ENCODE peak calls at places on chromosomes 11 and 22, in eight cellular contexts. One of them, this sample, is unnamed.

GRCh38 chr22:47846206-47846605 is 1083.8 kb downstream of the TBC1D22A start:
- DNase-seq in AG10803: no peak
- DNase-seq in tibial nerve: no peak
- DNase-seq in CD4-positive, alpha-beta T cell: no peak
- DNase-seq in HCT116: no peak
- DNase-seq in glutamatergic neuron: no peak
- DNase-seq in cardiac muscle cell: no peak
- DNase-seq in AG04449: no peak
- DNase-seq in this sample: no peak

GRCh38 chr11:17351510-17352176 is at the start of gene NCR3LG1:
- DNase-seq in AG10803: peak
- DNase-seq in tibial nerve: peak
- DNase-seq in CD4-positive, alpha-beta T cell: peak
- DNase-seq in HCT116: no peak
- DNase-seq in glutamatergic neuron: peak
- DNase-seq in cardiac muscle cell: peak
- DNase-seq in AG04449: no peak
- DNase-seq in this sample: peak

GRCh38 chr11:94897330-94897768 is 76.0 kb downstream of the CWC15 start:
- DNase-seq in AG10803: peak
- DNase-seq in tibial nerve: peak
- DNase-seq in CD4-positive, alpha-beta T cell: peak
- DNase-seq in HCT116: peak
- DNase-seq in glutamatergic neuron: peak
- DNase-seq in cardiac muscle cell: peak
- DNase-seq in AG04449: no peak
- DNase-seq in this sample: peak

GRCh38 chr11:34653851-34654490 is 33.1 kb downstream of the EHF start:
- DNase-seq in AG10803: peak
- DNase-seq in tibial nerve: no peak
- DNase-seq in CD4-positive, alpha-beta T cell: no peak
- DNase-seq in HCT116: peak
- DNase-seq in glutamatergic neuron: no peak
- DNase-seq in cardiac muscle cell: no peak
- DNase-seq in AG04449: peak
- DNase-seq in this sample: no peak

GRCh38 chr11:15801616-15802015 is 554.7 kb downstream of the SOX6 start:
- DNase-seq in AG10803: peak
- DNase-seq in tibial nerve: no peak
- DNase-seq in CD4-positive, alpha-beta T cell: no peak
- DNase-seq in HCT116: no peak
- DNase-seq in glutamatergic neuron: no peak
- DNase-seq in cardiac muscle cell: peak
- DNase-seq in AG04449: no peak
- DNase-seq in this sample: no peak

GRCh38 chr11:128694618-128695481 is 978 bp downstream of the FLI1 start:
- DNase-seq in AG10803: no peak
- DNase-seq in tibial nerve: no peak
- DNase-seq in CD4-positive, alpha-beta T cell: no peak
- DNase-seq in HCT116: no peak
- DNase-seq in glutamatergic neuron: peak
- DNase-seq in cardiac muscle cell: peak
- DNase-seq in AG04449: no peak
- DNase-seq in this sample: peak

GRCh38 chr11:119030029-119030328 is 698 bp downstream of the SLC37A4 start:
- DNase-seq in AG10803: no peak
- DNase-seq in tibial nerve: no peak
- DNase-seq in CD4-positive, alpha-beta T cell: no peak
- DNase-seq in HCT116: no peak
- DNase-seq in glutamatergic neuron: no peak
- DNase-seq in cardiac muscle cell: no peak
- DNase-seq in AG04449: no peak
- DNase-seq in this sample: peak

GRCh38 chr11:72723508-72723907 is 28.7 kb downstream of the ARAP1 start:
- DNase-seq in AG10803: no peak
- DNase-seq in tibial nerve: no peak
- DNase-seq in CD4-positive, alpha-beta T cell: no peak
- DNase-seq in HCT116: no peak
- DNase-seq in glutamatergic neuron: no peak
- DNase-seq in cardiac muscle cell: no peak
- DNase-seq in AG04449: no peak
- DNase-seq in this sample: no peak

GRCh38 chr11:97514446-97514845 is 1124.6 kb downstream of the JRKL start:
- DNase-seq in AG10803: no peak
- DNase-seq in tibial nerve: no peak
- DNase-seq in CD4-positive, alpha-beta T cell: no peak
- DNase-seq in HCT116: no peak
- DNase-seq in glutamatergic neuron: no peak
- DNase-seq in cardiac muscle cell: peak
- DNase-seq in AG04449: no peak
- DNase-seq in this sample: no peak

GRCh38 chr22:44682556-44683168 is 19.3 kb upstream of the PRR5 start:
- DNase-seq in AG10803: no peak
- DNase-seq in tibial nerve: no peak
- DNase-seq in CD4-positive, alpha-beta T cell: no peak
- DNase-seq in HCT116: no peak
- DNase-seq in glutamatergic neuron: no peak
- DNase-seq in cardiac muscle cell: no peak
- DNase-seq in AG04449: no peak
- DNase-seq in this sample: no peak

GRCh38 chr11:122140535-122140934 is 24.5 kb upstream of the BLID start:
- DNase-seq in AG10803: peak
- DNase-seq in tibial nerve: no peak
- DNase-seq in CD4-positive, alpha-beta T cell: no peak
- DNase-seq in HCT116: no peak
- DNase-seq in glutamatergic neuron: no peak
- DNase-seq in cardiac muscle cell: no peak
- DNase-seq in AG04449: peak
- DNase-seq in this sample: no peak

GRCh38 chr22:47134222-47134621 is 371.8 kb downstream of the TBC1D22A start:
- DNase-seq in AG10803: no peak
- DNase-seq in tibial nerve: no peak
- DNase-seq in CD4-positive, alpha-beta T cell: no peak
- DNase-seq in HCT116: no peak
- DNase-seq in glutamatergic neuron: no peak
- DNase-seq in cardiac muscle cell: no peak
- DNase-seq in AG04449: no peak
- DNase-seq in this sample: no peak

GRCh38 chr11:69666752-69667536 is 8.2 kb downstream of the LTO1 start:
- DNase-seq in AG10803: no peak
- DNase-seq in tibial nerve: no peak
- DNase-seq in CD4-positive, alpha-beta T cell: no peak
- DNase-seq in HCT116: no peak
- DNase-seq in glutamatergic neuron: no peak
- DNase-seq in cardiac muscle cell: no peak
- DNase-seq in AG04449: no peak
- DNase-seq in this sample: peak

GRCh38 chr11:82899191-82899820 is 924 bp downstream of the PRCP start:
- DNase-seq in AG10803: no peak
- DNase-seq in tibial nerve: no peak
- DNase-seq in CD4-positive, alpha-beta T cell: no peak
- DNase-seq in HCT116: no peak
- DNase-seq in glutamatergic neuron: no peak
- DNase-seq in cardiac muscle cell: no peak
- DNase-seq in AG04449: no peak
- DNase-seq in this sample: no peak

GRCh38 chr11:58579192-58580129 is 598 bp downstream of the ZFP91 start:
- DNase-seq in AG10803: peak
- DNase-seq in tibial nerve: peak
- DNase-seq in CD4-positive, alpha-beta T cell: peak
- DNase-seq in HCT116: peak
- DNase-seq in glutamatergic neuron: peak
- DNase-seq in cardiac muscle cell: peak
- DNase-seq in AG04449: no peak
- DNase-seq in this sample: peak

GRCh38 chr22:22892096-22893052 is 4.8 kb downstream of the IGLL5 start:
- DNase-seq in AG10803: no peak
- DNase-seq in tibial nerve: no peak
- DNase-seq in CD4-positive, alpha-beta T cell: no peak
- DNase-seq in HCT116: no peak
- DNase-seq in glutamatergic neuron: no peak
- DNase-seq in cardiac muscle cell: no peak
- DNase-seq in AG04449: no peak
- DNase-seq in this sample: peak

GRCh38 chr22:22375586-22376351 is 131.2 kb downstream of the VPREB1 start:
- DNase-seq in AG10803: no peak
- DNase-seq in tibial nerve: no peak
- DNase-seq in CD4-positive, alpha-beta T cell: no peak
- DNase-seq in HCT116: no peak
- DNase-seq in glutamatergic neuron: no peak
- DNase-seq in cardiac muscle cell: no peak
- DNase-seq in AG04449: no peak
- DNase-seq in this sample: no peak

GRCh38 chr11:76672431-76673163 is 2.0 kb upstream of the LRRC32 start:
- DNase-seq in AG10803: no peak
- DNase-seq in tibial nerve: no peak
- DNase-seq in CD4-positive, alpha-beta T cell: no peak
- DNase-seq in HCT116: no peak
- DNase-seq in glutamatergic neuron: no peak
- DNase-seq in cardiac muscle cell: no peak
- DNase-seq in AG04449: no peak
- DNase-seq in this sample: no peak

GRCh38 chr11:62061356-62062222 is 62.2 kb upstream of the INCENP start:
- DNase-seq in AG10803: no peak
- DNase-seq in tibial nerve: no peak
- DNase-seq in CD4-positive, alpha-beta T cell: no peak
- DNase-seq in HCT116: no peak
- DNase-seq in glutamatergic neuron: no peak
- DNase-seq in cardiac muscle cell: no peak
- DNase-seq in AG04449: no peak
- DNase-seq in this sample: peak

GRCh38 chr11:35539256-35539655 is 13.8 kb upstream of the PAMR1 start:
- DNase-seq in AG10803: peak
- DNase-seq in tibial nerve: no peak
- DNase-seq in CD4-positive, alpha-beta T cell: no peak
- DNase-seq in HCT116: no peak
- DNase-seq in glutamatergic neuron: no peak
- DNase-seq in cardiac muscle cell: no peak
- DNase-seq in AG04449: no peak
- DNase-seq in this sample: no peak

GRCh38 chr22:48238966-48239365 is 1476.5 kb downstream of the TBC1D22A start:
- DNase-seq in AG10803: no peak
- DNase-seq in tibial nerve: no peak
- DNase-seq in CD4-positive, alpha-beta T cell: no peak
- DNase-seq in HCT116: no peak
- DNase-seq in glutamatergic neuron: no peak
- DNase-seq in cardiac muscle cell: no peak
- DNase-seq in AG04449: no peak
- DNase-seq in this sample: no peak

GRCh38 chr22:28810839-28811491 is 10.6 kb upstream of the XBP1 start:
- DNase-seq in AG10803: peak
- DNase-seq in tibial nerve: no peak
- DNase-seq in CD4-positive, alpha-beta T cell: no peak
- DNase-seq in HCT116: no peak
- DNase-seq in glutamatergic neuron: no peak
- DNase-seq in cardiac muscle cell: no peak
- DNase-seq in AG04449: no peak
- DNase-seq in this sample: no peak

GRCh38 chr22:28397324-28397723 is 282.3 kb downstream of the TTC28 start:
- DNase-seq in AG10803: peak
- DNase-seq in tibial nerve: no peak
- DNase-seq in CD4-positive, alpha-beta T cell: no peak
- DNase-seq in HCT116: no peak
- DNase-seq in glutamatergic neuron: no peak
- DNase-seq in cardiac muscle cell: no peak
- DNase-seq in AG04449: no peak
- DNase-seq in this sample: no peak

GRCh38 chr11:110367571-110367970 is 62.2 kb upstream of the FDX1 start:
- DNase-seq in AG10803: no peak
- DNase-seq in tibial nerve: no peak
- DNase-seq in CD4-positive, alpha-beta T cell: no peak
- DNase-seq in HCT116: no peak
- DNase-seq in glutamatergic neuron: no peak
- DNase-seq in cardiac muscle cell: no peak
- DNase-seq in AG04449: no peak
- DNase-seq in this sample: no peak
- TF ChIP-seq CTCF in AG10803: no peak
- TF ChIP-seq CTCF in tibial nerve: peak
- TF ChIP-seq CTCF in CD4-positive, alpha-beta T cell: no peak
- TF ChIP-seq CTCF in HCT116: peak
- TF ChIP-seq CTCF in glutamatergic neuron: no peak
- TF ChIP-seq CTCF in cardiac muscle cell: peak
- TF ChIP-seq CTCF in AG04449: no peak
- TF ChIP-seq CTCF in this sample: no peak

DNA sequence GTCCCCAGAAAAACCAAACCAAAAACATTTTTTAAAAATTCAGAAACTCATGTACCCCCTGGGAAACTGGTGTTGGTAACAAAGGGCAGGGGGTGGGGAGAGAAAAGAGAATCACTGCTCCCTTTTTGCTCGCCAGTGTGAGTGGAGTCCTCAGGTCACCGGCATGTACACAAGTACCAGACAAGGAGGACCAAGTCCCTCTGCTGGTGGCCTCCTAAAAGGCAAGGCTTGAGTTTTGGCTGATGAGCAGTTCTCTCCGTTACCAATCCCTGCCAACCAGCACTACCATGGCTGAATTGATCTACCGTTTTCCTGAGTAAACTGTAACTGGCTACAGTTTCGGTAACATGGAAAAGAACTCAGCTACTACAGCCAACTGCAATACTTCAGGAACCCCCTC is 22.0 kb downstream of the APOL5 start:
- DNase-seq in AG10803: no peak
- DNase-seq in tibial nerve: peak
- DNase-seq in CD4-positive, alpha-beta T cell: no peak
- DNase-seq in HCT116: no peak
- DNase-seq in glutamatergic neuron: peak
- DNase-seq in cardiac muscle cell: no peak
- DNase-seq in AG04449: no peak
- DNase-seq in this sample: no peak
- TF ChIP-seq CTCF in AG10803: peak
- TF ChIP-seq CTCF in tibial nerve: peak
- TF ChIP-seq CTCF in CD4-positive, alpha-beta T cell: peak
- TF ChIP-seq CTCF in HCT116: no peak
- TF ChIP-seq CTCF in glutamatergic neuron: no peak
- TF ChIP-seq CTCF in cardiac muscle cell: peak
- TF ChIP-seq CTCF in AG04449: no peak
- TF ChIP-seq CTCF in this sample: peak

GRCh38 chr11:12868315-12869073 is 140.6 kb upstream of the RASSF10 start:
- DNase-seq in AG10803: no peak
- DNase-seq in tibial nerve: no peak
- DNase-seq in CD4-positive, alpha-beta T cell: no peak
- DNase-seq in HCT116: no peak
- DNase-seq in glutamatergic neuron: no peak
- DNase-seq in cardiac muscle cell: no peak
- DNase-seq in AG04449: no peak
- DNase-seq in this sample: no peak
- TF ChIP-seq CTCF in AG10803: peak
- TF ChIP-seq CTCF in tibial nerve: no peak
- TF ChIP-seq CTCF in CD4-positive, alpha-beta T cell: no peak
- TF ChIP-seq CTCF in HCT116: peak
- TF ChIP-seq CTCF in glutamatergic neuron: no peak
- TF ChIP-seq CTCF in cardiac muscle cell: peak
- TF ChIP-seq CTCF in AG04449: peak
- TF ChIP-seq CTCF in this sample: no peak

DNA sequence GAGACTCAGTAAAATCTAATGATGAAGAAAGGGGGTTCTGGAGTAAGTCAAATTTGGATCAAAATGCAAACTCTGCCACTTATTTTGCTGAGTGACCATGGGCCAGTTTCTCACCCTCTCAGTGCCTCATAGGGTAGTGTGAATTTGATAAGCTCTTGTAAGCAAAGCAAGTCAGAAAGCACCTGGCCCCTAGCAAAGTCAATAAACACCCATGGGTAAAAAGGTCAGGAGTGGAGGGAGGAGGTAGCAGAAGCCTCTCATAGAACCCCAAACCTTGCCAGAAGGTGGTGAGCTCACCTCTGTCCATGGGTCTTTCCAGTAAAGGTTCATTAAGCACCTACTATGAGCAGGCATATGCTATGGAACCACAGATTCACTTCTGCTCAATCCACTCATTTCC is 18.5 kb upstream of the CACNG2 start:
- DNase-seq in AG10803: no peak
- DNase-seq in tibial nerve: no peak
- DNase-seq in CD4-positive, alpha-beta T cell: no peak
- DNase-seq in HCT116: no peak
- DNase-seq in glutamatergic neuron: no peak
- DNase-seq in cardiac muscle cell: no peak
- DNase-seq in AG04449: no peak
- DNase-seq in this sample: no peak
- TF ChIP-seq CTCF in AG10803: no peak
- TF ChIP-seq CTCF in tibial nerve: no peak
- TF ChIP-seq CTCF in CD4-positive, alpha-beta T cell: no peak
- TF ChIP-seq CTCF in HCT116: no peak
- TF ChIP-seq CTCF in glutamatergic neuron: no peak
- TF ChIP-seq CTCF in cardiac muscle cell: no peak
- TF ChIP-seq CTCF in AG04449: no peak
- TF ChIP-seq CTCF in this sample: no peak

This sample was measured in sigmoid colon.